ENCODE peak calls at places on chromosome 12, in ten cellular contexts. N is IMR-90, O is ovary, G is lower leg skin, H is A549, S is spleen, R is gastrocnemius medialis, L is HCT116, X is body of pancreas, W is prostate gland. C is an unnamed sample.

GRCh38 chr12:4762773-4763172 is 42.6 kb downstream of the GALNT8 start:
- DNase-seq in N (no peak), O (no peak), G (no peak), H (no peak), S (no peak), R (no peak), L (no peak), X (no peak), W (no peak), C (no peak)

GRCh38 chr12:67433393-67434175 is 164.4 kb downstream of the CAND1 start:
- DNase-seq in N (peak; percentile 74), O (no peak), G (no peak), H (no peak), S (no peak), R (no peak), L (no peak), X (no peak), W (no peak), C (no peak)

GRCh38 chr12:99386907-99387306 is 260.6 kb upstream of the GARIN6 start:
- DNase-seq in N (peak; percentile 8), O (no peak), G (no peak), H (peak; percentile 13), S (no peak), R (no peak), L (peak; percentile 28), X (no peak), W (no peak), C (peak; percentile 24)

GRCh38 chr12:67425394-67425793 is 156.2 kb downstream of the CAND1 start:
- DNase-seq in N (no peak), O (no peak), G (no peak), H (no peak), S (no peak), R (no peak), L (no peak), X (no peak), W (no peak), C (no peak)

GRCh38 chr12:92186038-92186470 is 40.4 kb upstream of the BTG1 start:
- DNase-seq in N (no peak), O (no peak), G (no peak), H (no peak), S (no peak), R (no peak), L (no peak), X (no peak), W (no peak), C (no peak)

GRCh38 chr12:110312581-110313360 is 31.7 kb downstream of the ATP2A2 start:
- DNase-seq in N (peak; percentile 72), O (peak; percentile 19), G (no peak), H (peak; percentile 43), S (no peak), R (peak; percentile 19), L (no peak), X (no peak), W (no peak), C (no peak)

GRCh38 chr12:100789146-100789545 is 5.4 kb upstream of the ANO4 start:
- DNase-seq in N (peak; percentile 67), O (no peak), G (no peak), H (no peak), S (no peak), R (no peak), L (no peak), X (no peak), W (no peak), C (no peak)

GRCh38 chr12:56457817-56458216 is 3.4 kb upstream of the MIP start:
- DNase-seq in N (no peak), O (no peak), G (no peak), H (no peak), S (no peak), R (no peak), L (no peak), X (no peak), W (no peak), C (no peak)

GRCh38 chr12:67649165-67650126 is 901 bp downstream of the DYRK2 start:
- DNase-seq in N (no peak), O (peak; percentile 25), G (peak; percentile 89), H (peak; percentile 31), S (peak; percentile 89), R (peak; percentile 26), L (no peak), X (peak; percentile 42), W (peak; percentile 20), C (peak; percentile 73)

GRCh38 chr12:12725086-12725955 is 8.2 kb downstream of the CDKN1B start:
- DNase-seq in N (peak; percentile 100), O (peak; percentile 93), G (peak; percentile 98), H (peak; percentile 97), S (peak; percentile 96), R (peak; percentile 89), L (peak; percentile 98), X (peak; percentile 92), W (peak; percentile 94), C (peak; percentile 98)
- TF ChIP-seq POLR2A in N (peak; percentile 71), O (peak; percentile 87), G (peak; percentile 30), H (peak; percentile 56), S (peak; percentile 89), R (peak; percentile 91), L (peak; percentile 73), X (peak; percentile 86), W (peak; percentile 84), C (peak; percentile 54)

GRCh38 chr12:31590730-31591307 is at the start of gene DENND5B:
- DNase-seq in N (peak; percentile 61), O (peak; percentile 87), G (peak; percentile 90), H (peak; percentile 64), S (peak; percentile 93), R (peak; percentile 55), L (no peak), X (peak; percentile 80), W (peak; percentile 50), C (peak; percentile 68)
- TF ChIP-seq POLR2A in N (no peak), O (peak; percentile 25), G (no peak), H (peak; percentile 35), S (no peak), R (peak; percentile 67), L (no peak), X (no peak), W (no peak), C (no peak)

GRCh38 chr12:75508159-75508558 is 3.2 kb downstream of the KRR1 start:
- DNase-seq in N (no peak), O (no peak), G (no peak), H (no peak), S (no peak), R (no peak), L (no peak), X (no peak), W (no peak), C (no peak)

GRCh38 chr12:75505706-75506312 is 5.6 kb downstream of the KRR1 start:
- DNase-seq in N (peak; percentile 67), O (no peak), G (no peak), H (no peak), S (no peak), R (no peak), L (no peak), X (no peak), W (no peak), C (peak; percentile 27)

GRCh38 chr12:75509621-75510020 is 1.8 kb downstream of the KRR1 start:
- DNase-seq in N (no peak), O (no peak), G (no peak), H (no peak), S (no peak), R (no peak), L (no peak), X (no peak), W (no peak), C (no peak)

GRCh38 chr12:75511116-75512048 is at the start of gene KRR1:
- DNase-seq in N (peak; percentile 99), O (peak; percentile 86), G (peak; percentile 97), H (peak; percentile 84), S (peak; percentile 95), R (peak; percentile 87), L (peak; percentile 99), X (peak; percentile 93), W (peak; percentile 91), C (peak; percentile 95)
- TF ChIP-seq POLR2A in N (peak; percentile 76), O (no peak), G (no peak), H (peak; percentile 41), S (peak; percentile 35), R (peak; percentile 34), L (peak; percentile 27), X (no peak), W (peak; percentile 40), C (peak; percentile 92)

GRCh38 chr12:131833288-131833895 is 5.2 kb downstream of the MMP17 start:
- DNase-seq in N (no peak), O (no peak), G (no peak), H (no peak), S (no peak), R (no peak), L (no peak), X (no peak), W (no peak), C (no peak)
- TF ChIP-seq POLR2A in N (no peak), O (no peak), G (no peak), H (no peak), S (no peak), R (no peak), L (no peak), X (no peak), W (no peak), C (no peak)

GRCh38 chr12:122203301-122203967 is at the start of gene B3GNT4:
- DNase-seq in N (peak; percentile 26), O (no peak), G (peak; percentile 91), H (peak; percentile 79), S (peak; percentile 86), R (no peak), L (peak; percentile 32), X (peak; percentile 64), W (peak; percentile 65), C (peak; percentile 57)
- TF ChIP-seq POLR2A in N (no peak), O (no peak), G (no peak), H (peak; percentile 59), S (no peak), R (no peak), L (no peak), X (no peak), W (no peak), C (no peak)

DNA sequence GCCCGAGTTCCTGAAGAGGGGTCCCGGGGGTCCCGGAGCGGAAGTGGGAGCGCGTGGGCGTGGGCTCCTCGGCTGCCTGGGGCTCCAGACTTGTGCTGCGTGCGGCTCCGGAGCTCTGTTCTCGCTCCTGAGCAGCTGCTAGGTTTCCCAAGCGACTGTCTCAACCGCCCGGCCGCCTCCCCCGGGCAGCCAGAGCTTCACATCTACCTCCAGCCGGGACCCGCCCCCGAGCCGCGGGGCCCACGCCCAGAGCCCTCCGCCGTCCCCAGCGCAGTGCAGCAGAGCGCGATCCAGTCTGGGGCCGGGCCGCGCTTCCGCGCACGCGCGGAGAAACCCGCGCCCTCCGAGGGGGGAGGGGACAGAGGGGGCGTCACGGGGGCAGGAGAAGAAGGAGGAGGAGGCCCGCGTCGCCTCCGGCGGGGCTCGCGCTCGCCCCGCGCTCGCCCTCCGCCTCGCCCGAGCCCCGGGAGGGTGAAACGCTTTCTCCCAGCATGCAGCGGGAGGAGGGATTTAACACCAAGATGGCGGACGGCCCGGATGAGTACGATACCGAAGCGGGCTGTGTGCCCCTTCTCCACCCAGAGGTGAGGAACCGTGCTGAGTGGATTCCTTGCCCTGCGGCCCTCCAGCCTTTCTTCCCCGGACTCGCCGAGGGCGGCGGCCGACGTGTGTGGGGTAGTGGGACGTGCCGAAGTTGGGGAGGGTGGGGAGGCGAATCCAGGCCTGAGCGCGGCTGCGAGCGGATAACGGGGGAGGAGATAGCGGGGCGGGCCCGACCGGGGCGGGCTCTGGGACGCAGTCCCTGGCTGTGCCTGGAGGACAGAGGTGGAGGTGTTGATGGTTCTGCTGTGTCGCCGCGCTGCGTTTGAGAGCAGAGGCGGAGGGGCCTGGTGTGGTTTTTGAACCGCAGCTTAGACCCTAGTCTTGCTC is at the start of gene ZDHHC17:
- DNase-seq in N (peak; percentile 92), O (peak; percentile 91), G (peak; percentile 98), H (peak; percentile 75), S (peak; percentile 98), R (peak; percentile 80), L (peak; percentile 78), X (peak; percentile 93), W (peak; percentile 89), C (peak; percentile 95)
- TF ChIP-seq POLR2A in N (peak; percentile 79), O (peak; percentile 66), G (no peak), H (peak; percentile 95), S (peak; percentile 78), R (peak; percentile 79), L (peak; percentile 77), X (peak; percentile 76), W (peak; percentile 60), C (peak; percentile 79)

C was measured in erythroblast.